ENCODE peak calls at places on chromosomes 4 and X, in seven cellular contexts. A is IMR-90; P is fibroblast of lung; F is hepatocyte; M is thoracic aorta; V is CD8-positive, alpha-beta T cell; U is neural progenitor cell. G is an unnamed sample.

GRCh38 chr4:183788308-183788707 is 116.8 kb upstream of the STOX2 start:
- DNase-seq in A (no peak), P (no peak), F (no peak), M (no peak), V (no peak), U (no peak), G (no peak)

GRCh38 chr4:152072886-152073285 is 312.1 kb upstream of the GATB start:
- DNase-seq in A (no peak), P (no peak), F (no peak), M (no peak), V (no peak), U (no peak), G (no peak)

GRCh38 chr4:110087116-110087708 is 111.2 kb downstream of the ELOVL6 start:
- DNase-seq in A (peak; percentile 83), P (peak; percentile 93), F (peak; percentile 11), M (no peak), V (no peak), U (no peak), G (no peak)

GRCh38 chr4:8289956-8290700 is 20.6 kb downstream of the HTRA3 start:
- DNase-seq in A (no peak), P (no peak), F (no peak), M (no peak), V (no peak), U (no peak), G (no peak)

GRCh38 chrX:103607385-103608304 is at the start of gene TCEAL3:
- DNase-seq in A (peak; percentile 26), P (peak; percentile 47), F (peak; percentile 85), M (no peak), V (peak; percentile 40), U (peak; percentile 67), G (no peak)

GRCh38 chr4:138521809-138522208 is 279.7 kb upstream of the SLC7A11 start:
- DNase-seq in A (no peak), P (no peak), F (no peak), M (no peak), V (no peak), U (no peak), G (no peak)

GRCh38 chr4:8472689-8473197 is 32.2 kb downstream of the TRMT44 start:
- DNase-seq in A (peak; percentile 99), P (peak; percentile 96), F (peak; percentile 62), M (no peak), V (no peak), U (no peak), G (peak; percentile 73)

GRCh38 chrX:112081781-112082482 is 644 bp downstream of the TRPC5 start:
- DNase-seq in A (no peak), P (no peak), F (peak; percentile 6), M (no peak), V (no peak), U (peak; percentile 67), G (no peak)

GRCh38 chrX:136691028-136691809 is 43.3 kb downstream of the CD40LG start:
- DNase-seq in A (peak; percentile 15), P (peak; percentile 64), F (no peak), M (no peak), V (no peak), U (no peak), G (no peak)

GRCh38 chrX:54978448-54978847 is 15.5 kb downstream of the PFKFB1 start:
- DNase-seq in A (peak; percentile 1), P (peak; percentile 62), F (no peak), M (no peak), V (no peak), U (no peak), G (no peak)

GRCh38 chr4:105474110-105474518 is 252 bp upstream of the PPA2 start:
- DNase-seq in A (peak; percentile 77), P (peak; percentile 80), F (peak; percentile 96), M (peak; percentile 45), V (peak; percentile 80), U (no peak), G (peak; percentile 51)

GRCh38 chr4:155430895-155431467 is 54.2 kb upstream of the MAP9 start:
- DNase-seq in A (no peak), P (no peak), F (no peak), M (no peak), V (no peak), U (no peak), G (no peak)

GRCh38 chr4:155428128-155428527 is 51.4 kb upstream of the MAP9 start:
- DNase-seq in A (no peak), P (no peak), F (no peak), M (no peak), V (no peak), U (no peak), G (no peak)

GRCh38 chr4:155434904-155435303 is 58.1 kb upstream of the MAP9 start:
- DNase-seq in A (no peak), P (no peak), F (no peak), M (no peak), V (no peak), U (no peak), G (no peak)

DNA sequence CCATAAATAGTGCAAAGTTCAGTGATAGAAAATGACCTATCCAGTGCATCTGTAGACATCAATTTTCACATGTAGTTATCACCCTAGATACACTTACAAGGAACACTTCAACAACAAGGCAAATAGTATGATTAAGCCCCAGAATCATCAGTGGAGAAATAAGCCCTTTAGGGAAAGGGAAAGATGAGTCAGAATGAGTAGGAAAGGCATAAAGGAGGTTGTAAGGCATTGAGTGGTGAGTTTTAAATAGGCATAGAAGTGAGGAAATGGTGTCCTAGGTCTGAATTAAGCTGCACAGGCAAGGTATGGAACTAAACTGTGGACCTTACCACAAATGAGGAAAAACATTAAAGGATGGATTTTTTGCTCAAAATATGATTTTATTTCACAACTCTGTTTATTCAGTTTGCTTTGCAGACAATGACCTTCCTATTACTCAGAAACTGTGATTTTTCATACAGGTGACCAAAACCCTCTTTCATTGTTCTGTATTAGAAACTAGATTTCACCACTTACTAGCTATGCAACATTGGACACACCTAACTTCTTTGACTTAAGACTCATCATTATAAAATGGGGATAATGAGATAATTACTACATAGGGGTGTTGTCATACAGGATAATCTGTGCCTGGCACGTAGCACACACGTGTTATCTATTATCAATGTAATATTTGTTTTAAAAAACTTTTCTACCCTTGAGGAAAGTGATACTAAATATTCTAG is 57.0 kb upstream of the MAP9 start:
- DNase-seq in A (peak; percentile 74), P (peak; percentile 36), F (no peak), M (no peak), V (no peak), U (no peak), G (no peak)
- H3K27me3 ChIP-seq in A (no peaks in the 10 kb centered on the region), P (no peaks in the 10 kb centered on the region), F (no peaks in the 10 kb centered on the region), M (no peaks in the 10 kb centered on the region), V (no peaks in the 10 kb centered on the region), U (no peaks in the 10 kb centered on the region), G (no peaks in the 10 kb centered on the region)

GRCh38 chr4:40233227-40233626 is 36.4 kb downstream of the RHOH start:
- DNase-seq in A (no peak), P (no peak), F (no peak), M (no peak), V (no peak), U (no peak), G (no peak)

GRCh38 chr4:40234519-40235039 is 37.7 kb downstream of the RHOH start:
- DNase-seq in A (no peak), P (no peak), F (no peak), M (no peak), V (no peak), U (no peak), G (no peak)

GRCh38 chr4:40228497-40229365 is 31.9 kb downstream of the RHOH start:
- DNase-seq in A (no peak), P (no peak), F (no peak), M (no peak), V (no peak), U (peak; percentile 36), G (no peak)

GRCh38 chr4:40231464-40231863 is 34.6 kb downstream of the RHOH start:
- DNase-seq in A (no peak), P (no peak), F (no peak), M (no peak), V (no peak), U (no peak), G (no peak)

GRCh38 chr4:40232610-40233009 is 35.8 kb downstream of the RHOH start:
- DNase-seq in A (no peak), P (no peak), F (no peak), M (no peak), V (no peak), U (no peak), G (no peak)
- H3K4me1 ChIP-seq in A (no peaks in the 10 kb centered on the region), P (no peaks in the 10 kb centered on the region), F (no peaks in the 10 kb centered on the region), M (no peaks in the 10 kb centered on the region), V (peaks cover 94% of the 10 kb centered on the region), U (peaks cover 6% of the 10 kb centered on the region), G (no peaks in the 10 kb centered on the region)

GRCh38 chr4:53703267-53703655 is 112.0 kb upstream of the LNX1 start:
- DNase-seq in A (no peak), P (no peak), F (no peak), M (no peak), V (no peak), U (no peak), G (no peak)

GRCh38 chr4:53705151-53705764 is 114.0 kb upstream of the LNX1 start:
- DNase-seq in A (no peak), P (no peak), F (no peak), M (no peak), V (no peak), U (no peak), G (no peak)

GRCh38 chr4:53704329-53704728 is 113.0 kb upstream of the LNX1 start:
- DNase-seq in A (no peak), P (no peak), F (no peak), M (no peak), V (no peak), U (no peak), G (no peak)

GRCh38 chr4:53705972-53706371 is 114.7 kb upstream of the LNX1 start:
- DNase-seq in A (no peak), P (no peak), F (no peak), M (no peak), V (no peak), U (no peak), G (no peak)

DNA sequence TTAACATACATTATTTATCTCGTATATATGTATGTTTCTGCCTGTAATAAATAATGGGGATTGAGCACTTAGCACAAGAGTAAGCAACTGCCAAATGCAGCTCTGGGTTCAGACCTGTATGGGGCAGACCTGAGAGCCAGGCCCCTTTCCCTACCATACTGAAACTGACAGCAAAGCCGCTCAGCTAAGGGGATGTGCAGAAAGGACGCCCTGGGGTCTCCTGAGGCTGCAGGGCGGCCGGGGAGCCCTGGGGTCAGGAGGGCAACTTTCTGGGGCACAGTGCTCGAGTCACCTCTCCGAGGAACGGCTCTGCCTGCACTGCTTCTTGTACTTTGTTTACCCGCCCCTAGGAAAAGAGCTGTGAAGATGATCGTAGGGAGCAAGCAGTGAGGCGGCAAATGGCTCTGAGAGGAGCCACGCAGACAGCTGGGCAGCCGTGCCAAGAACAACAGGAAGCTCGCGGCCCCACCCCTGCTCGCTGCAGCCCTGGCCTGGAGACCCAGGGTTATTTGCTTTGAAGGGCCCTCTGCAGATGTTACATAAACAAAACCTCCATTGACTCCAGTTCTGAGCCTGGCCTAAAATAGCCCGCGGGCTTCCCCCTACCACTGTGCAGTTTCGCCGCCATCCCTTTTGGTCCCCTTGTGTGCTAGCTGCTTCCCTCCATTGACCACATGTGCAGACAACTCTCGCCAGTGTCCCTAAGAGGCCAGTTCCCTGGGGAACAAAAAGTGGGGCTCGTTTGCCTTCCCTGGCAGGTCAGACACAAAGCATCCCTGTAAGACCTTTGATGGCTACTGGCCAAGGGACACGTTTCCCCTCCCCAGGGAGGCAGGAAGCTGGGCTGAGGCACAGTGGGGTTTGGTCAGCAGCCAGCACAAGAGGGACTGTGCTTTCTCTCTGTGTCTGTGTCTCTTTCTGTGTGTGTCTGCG is 111.3 kb upstream of the LNX1 start:
- DNase-seq in A (peak; percentile 77), P (peak; percentile 86), F (peak; percentile 68), M (peak; percentile 14), V (no peak), U (peak; percentile 50), G (peak; percentile 80)
- TF ChIP-seq CTCF in A (peak; percentile 10), P (no peak), F (peak; percentile 18), M (no peak), V (no peak), U (peak; percentile 10), G (no peak)

GRCh38 chrX:108740299-108740774 is 4.0 kb upstream of the IRS4 start:
- DNase-seq in A (no peak), P (no peak), F (no peak), M (no peak), V (no peak), U (no peak), G (no peak)
- H3K27me3 ChIP-seq in A (peaks cover 26% of the 10 kb centered on the region), P (no peaks in the 10 kb centered on the region), F (peaks cover 31% of the 10 kb centered on the region), M (no peaks in the 10 kb centered on the region), V (no peaks in the 10 kb centered on the region), U (no peaks in the 10 kb centered on the region), G (peaks cover 4% of the 10 kb centered on the region)